ENCODE peak calls at places on chromosomes 3 and 15, in ten cellular contexts. A is body of pancreas, Z is GM23248, P is right cardiac atrium, N is astrocyte, C is gastrocnemius medialis, K is GM23338, W is aorta, U is colonic mucosa, B is mesendoderm. Q is an unnamed sample. For H3K27me3, the result is how much of the 10 kb centered on the place peaks cover.

GRCh38 chr3:38605981-38606380 is 43.5 kb downstream of the SCN5A start:
- DNase-seq in W (no peak), C (no peak), N (no peak), U (no peak), P (no peak), A (no peak), K (no peak), Z (no peak), B (no peak), Q (no peak)

GRCh38 chr3:155608237-155608636 is 136.6 kb downstream of the PLCH1 start:
- DNase-seq in U (no peak), P (no peak), K (no peak), Z (no peak), C (no peak), B (no peak), N (no peak), W (no peak), A (no peak), Q (no peak)

GRCh38 chr15:31024979-31025378 is 33.6 kb upstream of the MTMR10 start:
- DNase-seq in P (no peak), A (no peak), C (no peak), N (peak), Z (peak), B (peak), K (no peak), U (no peak), W (no peak), Q (no peak)

GRCh38 chr3:35254917-35255316 is 384.4 kb upstream of the ARPP21 start:
- DNase-seq in C (peak), W (no peak), A (no peak), Z (no peak), K (no peak), N (no peak), U (no peak), P (no peak), B (no peak), Q (no peak)

GRCh38 chr15:47839233-47839867 is 122.0 kb downstream of the SEMA6D start:
- DNase-seq in Z (no peak), P (no peak), N (no peak), B (no peak), C (no peak), K (no peak), U (no peak), A (no peak), W (no peak), Q (no peak)

GRCh38 chr3:98445949-98446406 is 17.0 kb upstream of the OR5K1 start:
- DNase-seq in U (no peak), W (no peak), N (no peak), B (no peak), P (no peak), A (no peak), K (no peak), Z (no peak), C (no peak), Q (peak)

GRCh38 chr15:73082719-73083275 is 30.5 kb downstream of the NEO1 start:
- DNase-seq in N (peak), U (no peak), B (no peak), A (peak), C (no peak), Z (no peak), P (no peak), K (no peak), W (no peak), Q (no peak)

GRCh38 chr15:43329222-43329959 is 982 bp downstream of the LCMT2 start:
- DNase-seq in N (peak), K (peak), P (peak), W (peak), A (no peak), C (no peak), Z (peak), B (peak), U (peak), Q (peak)

GRCh38 chr3:51538115-51538458 is 432 bp upstream of the RAD54L2 start:
- DNase-seq in N (peak), A (no peak), C (no peak), W (no peak), K (peak), B (peak), Z (peak), P (no peak), U (peak), Q (peak)

GRCh38 chr3:49238274-49239127 is 38.5 kb downstream of the C3orf62 start:
- DNase-seq in N (peak), W (peak), P (no peak), K (no peak), U (peak), A (peak), C (peak), B (no peak), Z (peak), Q (peak)

GRCh38 chr3:128378631-128379347 is 87.9 kb downstream of the DNAJB8 start:
- DNase-seq in B (no peak), Z (peak), W (peak), U (no peak), N (peak), P (peak), A (no peak), K (no peak), C (peak), Q (no peak)

GRCh38 chr3:102536479-102536878 is 101.7 kb downstream of the ZPLD1 start:
- DNase-seq in B (peak), C (no peak), N (peak), P (no peak), W (no peak), Z (peak), K (peak), U (no peak), A (peak), Q (peak)

GRCh38 chr3:71584216-71585061 is 911 bp upstream of the FOXP1 start:
- DNase-seq in B (peak), C (peak), A (peak), P (peak), U (peak), K (peak), W (peak), N (peak), Z (peak), Q (peak)

GRCh38 chr3:119401502-119402440 is 61.6 kb downstream of the TMEM39A start:
- DNase-seq in A (no peak), N (no peak), U (no peak), Z (no peak), K (peak), B (no peak), P (no peak), C (no peak), W (no peak), Q (no peak)

GRCh38 chr3:72306800-72307341 is 521.9 kb upstream of the PROK2 start:
- DNase-seq in U (no peak), W (no peak), K (peak), P (no peak), C (no peak), N (no peak), B (peak), Z (no peak), A (peak), Q (peak)

GRCh38 chr3:127849368-127849767 is 27.1 kb upstream of the MGLL start:
- DNase-seq in K (peak), C (no peak), N (no peak), W (no peak), B (no peak), P (no peak), U (no peak), A (no peak), Z (no peak), Q (no peak)

GRCh38 chr15:92653836-92654524 is 1.6 kb downstream of the FAM174B start:
- DNase-seq in A (peak), W (no peak), Z (no peak), B (peak), K (no peak), C (no peak), U (peak), N (no peak), P (no peak), Q (no peak)

GRCh38 chr3:23209747-23210495 is 6.8 kb downstream of the UBE2E2 start:
- DNase-seq in Z (no peak), K (no peak), B (no peak), P (no peak), N (no peak), W (no peak), C (no peak), U (no peak), A (no peak), Q (no peak)

GRCh38 chr3:23203651-23204111 is 554 bp downstream of the UBE2E2 start:
- DNase-seq in K (peak), A (peak), C (peak), Z (peak), W (peak), N (peak), B (no peak), U (peak), P (peak), Q (peak)

GRCh38 chr3:23202921-23203650 is at the start of gene UBE2E2:
- DNase-seq in U (peak), P (peak), B (peak), K (peak), A (peak), C (peak), Z (peak), N (peak), W (peak), Q (peak)

GRCh38 chr3:23209103-23209502 is 6.0 kb downstream of the UBE2E2 start:
- DNase-seq in N (no peak), C (no peak), Z (no peak), B (no peak), A (no peak), W (no peak), K (no peak), P (no peak), U (no peak), Q (no peak)

DNA sequence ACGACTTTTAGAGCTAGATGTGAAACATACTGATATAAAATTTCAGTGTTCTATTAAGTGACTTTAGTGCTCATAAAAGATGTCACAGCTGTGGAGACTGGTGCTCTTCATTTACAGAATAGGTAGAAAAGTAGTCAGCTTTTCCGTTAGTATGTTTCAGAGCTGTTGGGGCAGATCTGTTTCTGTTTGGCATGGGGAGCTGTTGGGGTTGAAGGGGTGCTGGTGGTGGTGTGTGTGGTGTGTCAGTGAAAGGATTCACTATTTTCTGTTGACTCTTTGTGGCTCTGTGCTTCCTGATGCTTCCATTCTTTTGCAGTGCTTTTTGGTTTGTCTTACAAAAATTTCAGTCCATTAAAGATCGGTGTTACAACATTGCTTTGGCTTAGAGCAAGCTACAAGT is 3.2 kb downstream of the UBE2E2 start:
- DNase-seq in B (no peak), A (no peak), Z (no peak), N (no peak), U (no peak), K (no peak), C (no peak), P (no peak), W (no peak), Q (no peak)
- H3K27me3 ChIP-seq in B (under half), A (under half), Z (under half), N (under half), U (under half), K (under half), C (under half), P (under half), W (under half), Q (under half)

GRCh38 chr3:45789235-45789812 is 7.0 kb downstream of the SLC6A20 start:
- DNase-seq in B (no peak), P (no peak), W (no peak), K (no peak), Z (no peak), U (no peak), N (no peak), C (no peak), A (no peak), Q (no peak)
- H3K27me3 ChIP-seq in B (under half), P (under half), W (under half), K (under half), Z (half or more), U (under half), N (under half), C (under half), A (under half), Q (under half)

GRCh38 chr3:34066999-34067398 is 268.6 kb downstream of the PDCD6IP start:
- DNase-seq in W (no peak), B (no peak), K (no peak), P (no peak), Z (no peak), U (no peak), A (no peak), C (no peak), N (no peak), Q (no peak)
- H3K27me3 ChIP-seq in W (under half), B (under half), K (under half), P (under half), Z (under half), U (under half), A (under half), C (under half), N (under half), Q (under half)

GRCh38 chr15:64045106-64045435 is 1.2 kb downstream of the DAPK2 start:
- DNase-seq in U (no peak), B (no peak), C (no peak), K (no peak), Z (peak), P (no peak), N (no peak), W (no peak), A (no peak), Q (no peak)
- H3K27me3 ChIP-seq in U (under half), B (under half), C (under half), K (under half), Z (under half), P (under half), N (under half), W (under half), A (under half), Q (under half)

GRCh38 chr15:99826146-99826745 is 93.0 kb upstream of the LYSMD4 start:
- DNase-seq in A (no peak), C (no peak), B (no peak), P (no peak), Z (no peak), K (no peak), W (no peak), U (no peak), N (no peak), Q (no peak)
- H3K27me3 ChIP-seq in A (under half), C (under half), B (under half), P (under half), Z (under half), K (under half), W (under half), U (under half), N (under half), Q (under half)

DNA sequence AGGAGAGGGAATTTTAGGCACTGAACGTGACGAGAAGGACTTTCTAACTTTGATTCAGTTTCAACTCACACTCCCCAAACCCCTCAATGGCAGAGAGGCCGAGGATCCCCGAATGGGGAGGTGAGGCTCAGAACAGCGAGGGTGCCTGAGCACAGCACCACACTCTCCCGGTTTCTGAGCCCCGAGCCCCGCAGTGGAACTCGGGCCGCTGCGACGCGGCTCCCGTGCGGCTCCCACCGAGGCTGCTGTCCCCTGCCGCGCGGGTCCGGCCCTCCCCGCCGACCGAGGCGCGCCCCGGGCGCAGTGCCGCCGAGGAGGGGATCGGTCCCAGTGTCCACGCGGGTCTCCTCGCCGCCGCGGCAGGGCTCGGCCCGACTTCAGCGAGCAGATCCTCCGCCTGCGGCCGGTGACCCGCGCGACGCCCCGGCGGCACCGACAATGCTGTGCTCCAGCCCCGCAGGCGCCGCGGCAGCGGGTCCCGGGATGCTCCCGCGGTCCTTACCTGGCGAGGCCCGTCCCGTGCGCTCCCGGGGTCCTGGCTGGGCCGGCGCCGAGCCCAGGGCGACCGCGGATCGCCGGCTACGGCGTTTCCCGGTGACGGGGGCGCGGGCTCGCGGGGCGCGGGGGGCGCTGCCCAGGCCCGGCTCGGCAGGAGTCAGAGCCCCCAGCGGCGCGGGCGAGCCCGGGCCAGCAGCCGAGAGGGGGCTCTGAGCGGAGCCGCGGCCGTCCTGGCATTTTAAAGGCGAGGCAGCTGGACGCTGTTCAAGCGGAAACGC is at the start of gene CTXND1:
- DNase-seq in A (no peak), B (no peak), N (no peak), K (peak), P (peak), W (no peak), Z (peak), U (no peak), C (no peak), Q (no peak)
- H3K27me3 ChIP-seq in A (under half), B (under half), N (under half), K (half or more), P (under half), W (under half), Z (half or more), U (under half), C (under half), Q (under half)

GRCh38 chr3:181719298-181719859 is 7.7 kb downstream of the SOX2 start:
- DNase-seq in K (no peak), Z (no peak), C (no peak), W (no peak), B (no peak), N (peak), A (no peak), U (no peak), P (no peak), Q (peak)
- H3K27me3 ChIP-seq in K (under half), Z (half or more), C (half or more), W (under half), B (under half), N (half or more), A (half or more), U (half or more), P (under half), Q (under half)

GRCh38 chr3:111073186-111073585 is 1.6 kb downstream of the NECTIN3 start:
- DNase-seq in B (no peak), N (peak), C (no peak), U (no peak), Z (peak), K (no peak), W (no peak), A (no peak), P (no peak), Q (peak)
- H3K27me3 ChIP-seq in B (under half), N (under half), C (under half), U (under half), Z (under half), K (under half), W (under half), A (under half), P (under half), Q (under half)

Q was measured in bronchial epithelial cell.